ENCODE peak calls at places on chromosomes 5 and 9, in seven cellular contexts. Y, K, E, A, N, R and C are unnamed samples.

GRCh38 chr9:106486685-106487084 is 376.3 kb upstream of the ZNF462 start:
- DNase-seq in Y (no peak), K (no peak), E (no peak), A (no peak), N (no peak), R (no peak), C (no peak)

GRCh38 chr5:164097747-164098146 is 592.3 kb downstream of the MAT2B start:
- DNase-seq in Y (no peak), K (peak; percentile 29), E (no peak), A (no peak), N (no peak), R (no peak), C (no peak)

GRCh38 chr9:77819672-77820071 is 171.6 kb upstream of the GNA14 start:
- DNase-seq in Y (no peak), K (peak; percentile 23), E (no peak), A (no peak), N (no peak), R (no peak), C (no peak)

GRCh38 chr9:74848150-74848525 is 39.6 kb downstream of the TRPM6 start:
- DNase-seq in Y (no peak), K (no peak), E (no peak), A (no peak), N (no peak), R (no peak), C (no peak)

GRCh38 chr5:161546463-161547301 is at the start of gene GABRB2:
- DNase-seq in Y (peak; percentile 44), K (no peak), E (no peak), A (no peak), N (peak; percentile 30), R (no peak), C (no peak)

GRCh38 chr5:135315394-135315793 is 83.6 kb downstream of the MACROH2A1 start:
- DNase-seq in Y (no peak), K (no peak), E (no peak), A (no peak), N (no peak), R (peak; percentile 43), C (no peak)

GRCh38 chr5:178577376-178577839 is 12.8 kb downstream of the COL23A1 start:
- DNase-seq in Y (no peak), K (no peak), E (no peak), A (no peak), N (no peak), R (no peak), C (no peak)

GRCh38 chr5:172868436-172868923 is 34.4 kb downstream of the ERGIC1 start:
- DNase-seq in Y (no peak), K (peak; percentile 89), E (peak; percentile 31), A (no peak), N (no peak), R (no peak), C (no peak)

GRCh38 chr5:19855031-19855430 is 133.0 kb downstream of the CDH18 start:
- DNase-seq in Y (no peak), K (peak; percentile 51), E (no peak), A (no peak), N (no peak), R (no peak), C (no peak)

GRCh38 chr5:457195-457961 is 14.4 kb downstream of the EXOC3 start:
- DNase-seq in Y (peak; percentile 26), K (no peak), E (no peak), A (no peak), N (peak; percentile 18), R (peak; percentile 54), C (peak; percentile 64)

GRCh38 chr9:129458663-129459549 is 162.0 kb downstream of the C9orf50 start:
- DNase-seq in Y (peak; percentile 87), K (no peak), E (no peak), A (no peak), N (peak; percentile 64), R (peak; percentile 89), C (peak; percentile 89)
- H3K4me3 ChIP-seq in Y (no peak overlapping the region), K (no peak overlapping the region), E (peak overlapping the region; percentile 17), A (no peak overlapping the region), N (no peak overlapping the region), R (no peak overlapping the region), C (peak overlapping the region; percentile 64)

GRCh38 chr9:15512204-15512603 is 1.4 kb upstream of the PSIP1 start:
- DNase-seq in Y (no peak), K (no peak), E (no peak), A (no peak), N (no peak), R (no peak), C (no peak)

GRCh38 chr9:15510789-15511575 is at the start of gene PSIP1:
- DNase-seq in Y (peak; percentile 67), K (peak; percentile 75), E (peak; percentile 65), A (peak; percentile 65), N (peak; percentile 72), R (peak; percentile 82), C (peak; percentile 80)

GRCh38 chr9:15509931-15510788 is 610 bp downstream of the PSIP1 start:
- DNase-seq in Y (peak; percentile 47), K (no peak), E (no peak), A (no peak), N (peak; percentile 39), R (peak; percentile 72), C (no peak)

GRCh38 chr9:15513335-15513734 is 2.6 kb upstream of the PSIP1 start:
- DNase-seq in Y (no peak), K (no peak), E (peak; percentile 41), A (no peak), N (no peak), R (no peak), C (no peak)

DNA sequence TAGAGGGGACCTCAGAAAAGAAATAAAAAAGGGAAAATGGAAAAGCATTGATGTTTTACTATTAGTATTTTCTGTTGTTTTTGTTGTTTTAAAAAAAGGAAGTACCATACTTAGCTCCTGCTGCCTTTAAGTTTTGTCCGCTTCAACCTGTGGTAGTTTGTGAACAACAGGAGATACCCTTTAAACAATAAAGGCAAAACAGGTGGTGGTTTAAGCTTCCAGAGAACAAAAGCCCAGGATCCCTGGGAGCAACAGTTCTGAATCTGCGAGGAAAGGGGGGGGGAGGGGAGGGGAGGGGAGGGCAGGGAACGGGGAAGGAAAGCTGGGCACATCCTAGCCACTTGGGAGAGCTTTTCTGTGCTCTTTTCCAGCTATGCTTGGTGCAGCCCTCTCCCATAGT is 2.1 kb upstream of the PSIP1 start:
- DNase-seq in Y (no peak), K (no peak), E (no peak), A (no peak), N (no peak), R (no peak), C (no peak)
- H3K27ac ChIP-seq in Y (no peak overlapping the region), K (no peak overlapping the region), E (no peak overlapping the region), A (no peak overlapping the region), N (no peak overlapping the region), R (no peak overlapping the region), C (no peak overlapping the region)

DNA sequence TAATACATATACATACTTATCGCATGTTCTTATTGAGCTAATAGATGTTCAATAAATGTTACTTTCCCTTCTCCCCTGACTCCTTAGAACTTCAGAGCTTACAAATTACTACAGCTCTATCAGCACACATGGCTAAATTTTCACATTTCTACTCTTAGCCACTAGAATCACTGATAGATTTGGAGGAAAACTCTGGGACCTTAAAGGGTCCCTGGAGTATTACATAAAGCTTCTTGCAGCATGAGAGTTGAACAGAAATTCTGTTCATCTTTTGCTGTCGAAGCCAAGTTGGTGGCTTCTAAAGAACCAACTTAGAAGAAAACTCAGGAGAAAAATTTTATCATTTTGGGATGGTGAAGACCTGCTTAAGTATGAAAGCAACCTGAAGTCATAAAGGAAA is 15.5 kb downstream of the B4GALT1 start:
- DNase-seq in Y (no peak), K (no peak), E (no peak), A (no peak), N (no peak), R (no peak), C (no peak)
- H3K4me3 ChIP-seq in Y (no peak overlapping the region), K (no peak overlapping the region), E (no peak overlapping the region), A (peak overlapping the region; percentile 35), N (no peak overlapping the region), R (no peak overlapping the region), C (peak overlapping the region; percentile 31)

DNA sequence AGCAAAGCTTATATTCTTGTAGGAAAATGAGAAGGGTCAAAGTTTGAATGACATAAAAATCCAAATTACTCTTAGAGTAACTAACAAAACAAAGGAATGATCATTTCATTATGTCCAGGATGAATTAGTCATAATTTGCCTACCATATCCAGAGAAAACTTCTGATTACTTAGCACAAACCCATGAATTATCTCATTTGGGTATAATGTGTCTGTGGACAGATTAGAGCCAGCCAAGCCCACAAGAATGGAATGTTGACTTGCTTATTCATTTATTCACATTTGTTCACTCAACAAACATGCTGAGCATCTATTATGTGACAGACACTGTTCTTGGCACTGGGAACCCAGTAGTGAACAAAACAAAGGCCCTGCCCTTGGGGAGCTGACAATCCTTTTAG is 87.4 kb downstream of the APBA1 start:
- DNase-seq in Y (no peak), K (no peak), E (no peak), A (no peak), N (no peak), R (no peak), C (no peak)
- H3K27ac ChIP-seq in Y (no peak overlapping the region), K (no peak overlapping the region), E (no peak overlapping the region), A (no peak overlapping the region), N (no peak overlapping the region), R (no peak overlapping the region), C (no peak overlapping the region)

GRCh38 chr9:63817622-63818518 is 1467.1 kb downstream of the FOXD4L5 start:
- DNase-seq in Y (peak; percentile 49), K (peak; percentile 8), E (no peak), A (no peak), N (peak; percentile 72), R (peak; percentile 80), C (peak; percentile 90)

DNA sequence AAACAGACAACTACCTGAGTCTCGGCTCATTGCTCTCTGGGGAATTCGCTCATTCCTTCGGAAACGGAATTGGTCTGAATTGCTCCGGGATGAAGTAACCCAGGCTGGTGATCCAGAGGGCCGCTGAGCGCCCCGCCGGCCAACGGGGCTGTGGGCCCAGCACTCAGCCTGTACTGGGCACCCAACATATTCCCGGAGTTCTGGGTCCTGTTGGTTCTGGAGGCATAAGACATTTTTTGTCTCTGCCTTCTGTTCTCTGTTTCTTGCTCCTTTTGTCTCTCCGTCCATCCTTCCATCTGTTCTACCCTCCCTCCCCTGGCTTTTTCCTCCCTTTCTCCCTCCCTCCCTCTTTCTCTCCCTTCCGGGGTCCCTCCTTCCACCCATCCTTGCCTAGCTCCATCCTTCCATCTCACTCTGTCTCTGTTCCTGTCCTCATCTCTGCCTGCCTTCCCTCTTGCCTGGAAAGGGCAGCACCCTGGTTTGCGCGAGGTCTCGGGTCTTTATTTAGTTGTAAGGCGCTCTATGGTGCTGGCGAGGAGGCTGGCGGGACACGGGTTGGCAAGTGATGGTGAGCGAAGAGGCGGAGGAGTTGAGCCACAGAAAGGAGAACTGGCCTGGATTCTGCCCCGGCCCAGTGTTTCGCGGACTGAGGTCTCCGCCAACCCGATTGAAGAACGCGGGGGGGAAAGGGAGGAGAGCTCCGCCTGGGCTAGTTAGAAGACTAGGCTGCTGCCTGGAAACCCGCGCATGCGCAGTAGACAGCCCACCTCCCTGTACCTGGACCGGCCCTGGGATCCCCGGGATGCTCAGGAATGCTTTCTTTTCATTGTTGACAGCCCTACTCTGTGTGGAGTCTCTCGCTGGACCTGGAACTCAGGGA is 1468.0 kb downstream of the FOXD4L5 start:
- DNase-seq in Y (peak; percentile 79), K (peak; percentile 82), E (no peak), A (peak; percentile 61), N (peak; percentile 94), R (peak; percentile 83), C (peak; percentile 91)
- H3K4me3 ChIP-seq in Y (no peak overlapping the region), K (peak overlapping the region; percentile 37), E (no peak overlapping the region), A (peak overlapping the region; percentile 66), N (peak overlapping the region; percentile 16), R (no peak overlapping the region), C (peak overlapping the region; percentile 57)

GRCh38 chr5:110258460-110258859 is 468.0 kb downstream of the TMEM232 start:
- DNase-seq in Y (no peak), K (no peak), E (no peak), A (no peak), N (peak; percentile 54), R (no peak), C (no peak)
- H3K27ac ChIP-seq in Y (no peak overlapping the region), K (no peak overlapping the region), E (no peak overlapping the region), A (no peak overlapping the region), N (no peak overlapping the region), R (no peak overlapping the region), C (no peak overlapping the region)

GRCh38 chr9:13491138-13491492 is 211.6 kb upstream of the MPDZ start:
- DNase-seq in Y (no peak), K (no peak), E (no peak), A (no peak), N (no peak), R (no peak), C (no peak)
- H3K4me3 ChIP-seq in Y (no peak overlapping the region), K (no peak overlapping the region), E (no peak overlapping the region), A (no peak overlapping the region), N (no peak overlapping the region), R (no peak overlapping the region), C (no peak overlapping the region)